ENCODE peak calls at places on chromosomes 4 and X, in eight cellular contexts. E is left lung; X is breast epithelium; M is CD8-positive, alpha-beta memory T cell; C is uterus; O is CD4-positive, CD25-positive, alpha-beta regulatory T cell; I is adrenal gland; J is neural progenitor cell. D is an unnamed sample. For H3K27me3, H3K36me3 and H3K4me1, the result is how much of the 10 kb centered on the place peaks cover.

GRCh38 chrX:24428518-24428917 is 36.6 kb upstream of the PDK3 start:
- DNase-seq in E (no peak), X (no peak), M (no peak), C (no peak), O (no peak), I (no peak), J (no peak), D (no peak)

GRCh38 chr4:118811008-118811764 is 24.7 kb downstream of the SEC24D start:
- DNase-seq in E (no peak), X (no peak), M (no peak), C (peak), O (no peak), I (no peak), J (no peak), D (no peak)

GRCh38 chrX:149120459-149120858 is 384.6 kb downstream of the IDS start:
- DNase-seq in E (no peak), X (no peak), M (no peak), C (no peak), O (no peak), I (no peak), J (no peak), D (no peak)

GRCh38 chrX:13147758-13148157 is 103.3 kb upstream of the FAM9C start:
- DNase-seq in E (no peak), X (no peak), M (no peak), C (no peak), O (no peak), I (no peak), J (no peak), D (no peak)

GRCh38 chr4:77175201-77175610 is 18.2 kb downstream of the CCNG2 start:
- DNase-seq in E (no peak), X (no peak), M (no peak), C (no peak), O (no peak), I (no peak), J (peak), D (no peak)

GRCh38 chr4:102684605-102685052 is 76.1 kb downstream of the MANBA start:
- DNase-seq in E (no peak), X (no peak), M (no peak), C (no peak), O (no peak), I (no peak), J (no peak), D (no peak)

GRCh38 chrX:26262121-26262523 is 46.2 kb downstream of the MAGEB5 start:
- DNase-seq in E (no peak), X (no peak), M (no peak), C (no peak), O (no peak), I (no peak), J (no peak), D (no peak)

GRCh38 chrX:153794897-153795816 is 689 bp downstream of the SSR4 start:
- DNase-seq in E (no peak), X (no peak), M (peak), C (no peak), O (no peak), I (peak), J (peak), D (no peak)

GRCh38 chrX:4570141-4570540 is 856.7 kb upstream of the PRKX start:
- DNase-seq in E (no peak), X (no peak), M (no peak), C (no peak), O (no peak), I (peak), J (no peak), D (no peak)

GRCh38 chrX:68684919-68685304 is 37.4 kb downstream of the STARD8 start:
- DNase-seq in E (no peak), X (no peak), M (no peak), C (no peak), O (no peak), I (no peak), J (no peak), D (no peak)

GRCh38 chrX:109967151-109967550 is 35.8 kb upstream of the TMEM164 start:
- DNase-seq in E (no peak), X (no peak), M (no peak), C (no peak), O (no peak), I (no peak), J (no peak), D (no peak)

GRCh38 chrX:36626898-36627297 is 381.3 kb upstream of the FAM47C start:
- DNase-seq in E (no peak), X (no peak), M (no peak), C (no peak), O (no peak), I (no peak), J (no peak), D (no peak)

GRCh38 chr4:103076777-103077347 is 301 bp upstream of the SLC9B2 start:
- DNase-seq in E (no peak), X (no peak), M (no peak), C (no peak), O (no peak), I (no peak), J (peak), D (no peak)

GRCh38 chr4:142356797-142357196 is 489.3 kb downstream of the INPP4B start:
- DNase-seq in E (no peak), X (no peak), M (no peak), C (no peak), O (no peak), I (no peak), J (no peak), D (peak)

GRCh38 chr4:87868482-87868881 is 35.7 kb downstream of the MEPE start:
- DNase-seq in E (no peak), X (no peak), M (no peak), C (no peak), O (no peak), I (no peak), J (no peak), D (no peak)

GRCh38 chrX:145464650-145465049 is 217.3 kb downstream of the SPANXN1 start:
- DNase-seq in E (no peak), X (no peak), M (no peak), C (no peak), O (no peak), I (no peak), J (no peak), D (no peak)

GRCh38 chrX:128781506-128781905 is 729.3 kb upstream of the ACTRT1 start:
- DNase-seq in E (no peak), X (no peak), M (no peak), C (no peak), O (no peak), I (peak), J (peak), D (no peak)

GRCh38 chr4:77104405-77105292 is 28.9 kb upstream of the CCNI start:
- DNase-seq in E (peak), X (peak), M (no peak), C (peak), O (no peak), I (peak), J (no peak), D (no peak)

GRCh38 chrX:148885203-148885602 is 384.8 kb downstream of the AFF2 start:
- DNase-seq in E (no peak), X (no peak), M (no peak), C (no peak), O (no peak), I (no peak), J (no peak), D (no peak)

GRCh38 chr4:95102391-95102790 is 344.6 kb downstream of the BMPR1B start:
- DNase-seq in E (no peak), X (no peak), M (no peak), C (no peak), O (no peak), I (no peak), J (no peak), D (no peak)

GRCh38 chr4:8653326-8654000 is 60.9 kb downstream of the CPZ start:
- DNase-seq in E (peak), X (no peak), M (no peak), C (no peak), O (no peak), I (no peak), J (no peak), D (no peak)

GRCh38 chrX:75181721-75182120 is 25.6 kb upstream of the ABCB7 start:
- DNase-seq in E (no peak), X (no peak), M (no peak), C (no peak), O (no peak), I (no peak), J (no peak), D (no peak)

GRCh38 chr4:71429962-71430361 is 91.1 kb downstream of the SLC4A4 start:
- DNase-seq in E (no peak), X (no peak), M (no peak), C (no peak), O (no peak), I (no peak), J (no peak), D (no peak)

GRCh38 chrX:103584606-103585005 is 709 bp upstream of the TCEAL4 start:
- DNase-seq in E (no peak), X (no peak), M (no peak), C (no peak), O (no peak), I (no peak), J (peak), D (no peak)

GRCh38 chr4:183342541-183343533 is 20.6 kb upstream of the CLDN24 start:
- DNase-seq in E (no peak), X (no peak), M (no peak), C (no peak), O (no peak), I (no peak), J (peak), D (no peak)

GRCh38 chrX:119512145-119512800 is 44.0 kb downstream of the SLC25A5 start:
- DNase-seq in E (no peak), X (peak), M (no peak), C (peak), O (no peak), I (peak), J (peak), D (no peak)

GRCh38 chr4:163332526-163333405 is at the start of gene NPY1R:
- DNase-seq in E (peak), X (peak), M (no peak), C (peak), O (no peak), I (peak), J (peak), D (no peak)

GRCh38 chr4:118224239-118224829 is 128.5 kb downstream of the PRSS12 start:
- DNase-seq in E (no peak), X (no peak), M (no peak), C (no peak), O (no peak), I (no peak), J (peak), D (no peak)

GRCh38 chrX:8808661-8809060 is 7.5 kb upstream of the FAM9A start:
- DNase-seq in E (no peak), X (no peak), M (no peak), C (no peak), O (no peak), I (no peak), J (no peak), D (no peak)

GRCh38 chr4:114320126-114320525 is 278.5 kb upstream of the UGT8 start:
- DNase-seq in E (no peak), X (no peak), M (no peak), C (no peak), O (no peak), I (no peak), J (no peak), D (no peak)

GRCh38 chr4:167595898-167596297 is 361.6 kb upstream of the SPOCK3 start:
- DNase-seq in E (no peak), X (no peak), M (no peak), C (no peak), O (no peak), I (no peak), J (no peak), D (no peak)

GRCh38 chr4:70583952-70584834 is 7.9 kb upstream of the AMBN start:
- DNase-seq in E (no peak), X (no peak), M (no peak), C (no peak), O (no peak), I (no peak), J (no peak), D (no peak)

GRCh38 chr4:3710451-3711182 is 55.6 kb upstream of the ADRA2C start:
- DNase-seq in E (peak), X (no peak), M (peak), C (peak), O (no peak), I (no peak), J (peak), D (no peak)
- H3K27me3 ChIP-seq in E (under half), X (under half), M (under half), C (under half), O (under half), I (under half), J (under half), D (under half)

DNA sequence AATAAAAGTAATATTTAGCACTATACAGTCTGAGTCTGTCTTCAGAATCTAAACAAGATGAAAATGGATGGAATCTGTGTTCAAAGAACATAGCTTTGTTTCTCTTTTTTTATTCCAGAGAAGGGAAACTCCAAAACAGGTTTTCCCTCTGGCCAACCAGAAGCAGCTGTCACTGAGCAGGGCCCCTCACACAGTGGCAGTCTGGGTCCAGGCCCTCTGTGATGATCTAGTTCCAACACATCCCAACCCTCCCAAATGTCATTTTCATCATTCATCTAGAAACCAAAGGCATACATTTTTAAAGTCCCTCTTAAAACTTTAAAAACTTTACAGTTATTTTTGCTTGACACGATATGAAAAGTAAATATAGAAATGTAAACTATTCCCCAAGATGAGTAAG is 70.1 kb downstream of the ATP8A1 start:
- DNase-seq in E (no peak), X (no peak), M (no peak), C (no peak), O (no peak), I (no peak), J (no peak), D (no peak)
- H3K36me3 ChIP-seq in E (under half), X (under half), M (under half), C (under half), O (under half), I (under half), J (under half), D (under half)

DNA sequence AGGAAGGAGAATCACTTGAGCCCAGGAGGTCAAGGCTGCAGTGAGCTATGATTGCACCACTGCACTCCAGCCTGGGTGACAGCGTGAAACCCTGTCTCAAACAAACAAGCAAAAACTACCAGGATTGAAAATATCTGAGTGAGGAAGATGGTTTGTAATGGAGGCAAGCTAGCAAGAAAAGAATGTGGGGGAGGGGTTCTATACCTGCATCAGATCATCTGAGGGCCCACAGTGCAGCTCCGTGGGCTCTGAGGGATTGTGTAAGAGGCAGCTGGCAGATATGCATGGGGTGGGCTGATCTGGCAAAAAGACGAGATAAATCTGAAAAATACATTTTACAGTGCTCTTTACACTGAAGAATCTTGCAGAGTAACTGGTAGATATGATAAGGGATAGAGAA is 28.9 kb upstream of the CHRNA9 start:
- DNase-seq in E (no peak), X (no peak), M (no peak), C (no peak), O (no peak), I (no peak), J (no peak), D (no peak)
- H3K4me1 ChIP-seq in E (under half), X (under half), M (half or more), C (under half), O (half or more), I (under half), J (under half), D (half or more)

DNA sequence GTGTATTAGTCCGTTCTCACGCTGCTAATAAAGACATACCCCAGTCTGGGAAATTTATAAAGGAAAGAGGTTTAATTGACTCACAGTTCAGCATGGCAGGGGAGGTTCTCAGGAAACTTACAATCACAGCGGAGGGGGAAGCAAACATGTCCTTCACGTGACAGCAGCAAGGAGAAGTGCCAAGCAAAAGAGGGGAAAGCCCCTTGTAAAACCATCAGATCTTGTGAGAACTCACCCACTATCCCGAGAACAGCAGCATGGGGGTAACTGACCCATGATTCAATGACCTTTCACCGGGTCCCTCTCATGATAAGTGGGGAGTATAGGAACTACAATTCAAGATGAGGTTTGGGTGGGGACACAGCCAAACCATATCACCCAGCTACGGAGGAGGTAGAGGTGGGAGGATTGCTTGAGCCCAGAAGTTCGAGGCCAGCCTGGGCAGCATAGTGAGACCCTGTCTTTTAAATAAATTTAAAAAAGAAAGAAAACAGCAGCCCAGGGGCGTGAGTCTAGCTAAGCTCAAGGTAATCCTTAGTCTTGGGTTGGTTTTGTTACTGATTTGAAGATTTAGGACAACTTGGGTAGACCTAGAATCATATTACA is 46.4 kb upstream of the TMEM131L start:
- DNase-seq in E (no peak), X (no peak), M (no peak), C (no peak), O (no peak), I (no peak), J (no peak), D (no peak)
- H3K27me3 ChIP-seq in E (under half), X (under half), M (under half), C (under half), O (under half), I (under half), J (under half), D (under half)

DNA sequence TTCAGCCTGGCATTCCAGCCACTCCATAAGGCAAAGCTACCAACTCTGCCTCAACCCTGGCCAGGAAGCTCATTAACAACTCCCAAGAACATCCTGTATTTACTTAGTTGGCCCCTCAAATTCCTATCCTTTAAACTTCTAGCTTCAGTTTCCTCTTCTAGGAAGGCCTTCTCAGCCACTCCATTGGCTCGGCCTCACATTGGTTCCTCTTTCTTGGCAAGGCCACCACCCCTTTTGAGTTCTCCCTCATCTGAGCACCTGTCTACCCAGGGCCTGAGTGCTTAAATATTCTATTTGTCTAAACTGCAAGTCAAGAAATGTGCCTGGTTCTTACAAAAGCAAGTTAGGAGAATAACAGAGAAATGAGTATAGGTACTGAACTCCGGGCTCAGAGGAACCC is 10.0 kb downstream of the SMC1A start:
- DNase-seq in E (no peak), X (no peak), M (no peak), C (no peak), O (no peak), I (no peak), J (no peak), D (no peak)
- H3K36me3 ChIP-seq in E (under half), X (under half), M (under half), C (under half), O (half or more), I (half or more), J (under half), D (under half)

DNA sequence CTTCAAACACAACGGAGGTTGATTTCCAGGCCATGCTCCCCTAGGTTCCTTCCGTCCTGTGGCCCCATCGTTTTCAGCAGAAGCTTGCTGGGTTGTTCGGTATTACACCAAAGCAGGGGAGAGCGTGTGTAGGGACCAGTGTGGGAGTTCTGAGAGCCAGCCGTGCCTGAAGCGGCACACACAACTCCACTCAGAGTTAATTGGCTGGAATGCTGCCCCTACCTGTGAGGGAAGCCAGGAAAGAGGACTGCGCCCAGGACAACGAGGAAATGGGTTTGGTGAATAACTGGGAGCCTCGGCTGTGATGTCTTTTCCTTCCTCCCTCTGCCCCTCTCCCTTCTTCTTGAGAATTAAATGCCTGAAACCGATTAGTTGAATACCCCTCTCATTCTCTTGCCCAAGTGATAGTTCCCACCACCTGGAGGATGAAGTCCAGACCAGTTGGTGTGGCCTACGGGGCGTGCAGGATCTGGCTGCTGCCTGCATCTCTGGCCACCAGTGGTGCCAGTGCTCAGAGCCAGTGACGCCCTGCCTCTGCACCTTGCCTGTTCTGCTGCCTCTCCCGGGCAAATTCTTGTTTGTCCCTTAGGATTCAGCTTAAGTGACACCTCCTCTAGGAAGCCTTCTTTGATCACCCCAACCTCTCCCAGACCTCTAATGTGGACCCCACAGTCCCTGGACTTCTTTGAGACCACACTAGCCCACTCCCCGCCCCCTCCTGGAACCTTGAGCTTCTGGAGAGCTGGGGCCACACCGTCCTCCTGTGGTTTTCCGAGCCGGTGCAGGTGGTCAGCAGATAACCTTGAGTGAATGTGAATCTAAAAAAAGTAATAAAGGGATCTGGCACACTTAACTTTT is 33.6 kb downstream of the TBC1D14 start:
- DNase-seq in E (no peak), X (no peak), M (no peak), C (no peak), O (no peak), I (no peak), J (peak), D (no peak)
- H3K4me1 ChIP-seq in E (half or more), X (under half), M (half or more), C (under half), O (half or more), I (under half), J (half or more), D (half or more)

D was measured in CD4-positive, alpha-beta memory T cell.